ENCODE peak calls at places on chromosomes 12 and 14, in eight cellular contexts. One of them, this sample, is unnamed. For H3K36me3, the result is how much of the 10 kb centered on the place peaks cover.

GRCh38 chr14:93002851-93003298 is 79.9 kb downstream of the CHGA start:
- DNase-seq in stomach: no peak
- DNase-seq in PC-3: no peak
- DNase-seq in spleen: no peak
- DNase-seq in body of pancreas: no peak
- DNase-seq in naive thymus-derived CD4-positive, alpha-beta T cell: no peak
- DNase-seq in Peyer's patch: no peak
- DNase-seq in HepG2: peak
- DNase-seq in this sample: no peak

GRCh38 chr14:74579447-74580274 is 32.4 kb downstream of the LTBP2 start:
- DNase-seq in HepG2: peak
- DNase-seq in stomach: no peak
- DNase-seq in naive thymus-derived CD4-positive, alpha-beta T cell: no peak
- DNase-seq in spleen: peak
- DNase-seq in Peyer's patch: no peak
- DNase-seq in body of pancreas: no peak
- DNase-seq in PC-3: peak
- DNase-seq in this sample: no peak

GRCh38 chr14:95497561-95498011 is 18.9 kb downstream of the SYNE3 start:
- DNase-seq in PC-3: no peak
- DNase-seq in HepG2: no peak
- DNase-seq in body of pancreas: no peak
- DNase-seq in naive thymus-derived CD4-positive, alpha-beta T cell: no peak
- DNase-seq in Peyer's patch: peak
- DNase-seq in spleen: peak
- DNase-seq in stomach: no peak
- DNase-seq in this sample: no peak

GRCh38 chr12:56332512-56333196 is 1.1 kb downstream of the PAN2 start:
- DNase-seq in naive thymus-derived CD4-positive, alpha-beta T cell: no peak
- DNase-seq in Peyer's patch: no peak
- DNase-seq in PC-3: no peak
- DNase-seq in spleen: peak
- DNase-seq in body of pancreas: no peak
- DNase-seq in stomach: no peak
- DNase-seq in HepG2: no peak
- DNase-seq in this sample: no peak

GRCh38 chr12:56337753-56338221 is 897 bp upstream of the IL23A start:
- DNase-seq in naive thymus-derived CD4-positive, alpha-beta T cell: no peak
- DNase-seq in Peyer's patch: no peak
- DNase-seq in body of pancreas: no peak
- DNase-seq in PC-3: no peak
- DNase-seq in HepG2: no peak
- DNase-seq in spleen: peak
- DNase-seq in stomach: no peak
- DNase-seq in this sample: no peak

GRCh38 chr12:124694846-124695497 is 127.6 kb upstream of the NCOR2 start:
- DNase-seq in HepG2: no peak
- DNase-seq in Peyer's patch: no peak
- DNase-seq in body of pancreas: no peak
- DNase-seq in spleen: no peak
- DNase-seq in naive thymus-derived CD4-positive, alpha-beta T cell: no peak
- DNase-seq in stomach: no peak
- DNase-seq in PC-3: no peak
- DNase-seq in this sample: no peak

GRCh38 chr14:54621686-54622085 is 54.8 kb downstream of the SAMD4A start:
- DNase-seq in spleen: no peak
- DNase-seq in HepG2: no peak
- DNase-seq in PC-3: peak
- DNase-seq in stomach: no peak
- DNase-seq in naive thymus-derived CD4-positive, alpha-beta T cell: no peak
- DNase-seq in body of pancreas: no peak
- DNase-seq in Peyer's patch: no peak
- DNase-seq in this sample: no peak

GRCh38 chr12:27451416-27451815 is 4.9 kb downstream of the SMCO2 start:
- DNase-seq in Peyer's patch: no peak
- DNase-seq in stomach: no peak
- DNase-seq in naive thymus-derived CD4-positive, alpha-beta T cell: no peak
- DNase-seq in PC-3: no peak
- DNase-seq in body of pancreas: no peak
- DNase-seq in spleen: no peak
- DNase-seq in HepG2: no peak
- DNase-seq in this sample: no peak

GRCh38 chr14:23646648-23647549 is 10.7 kb downstream of the DHRS2 start:
- DNase-seq in body of pancreas: no peak
- DNase-seq in naive thymus-derived CD4-positive, alpha-beta T cell: no peak
- DNase-seq in stomach: no peak
- DNase-seq in PC-3: peak
- DNase-seq in HepG2: peak
- DNase-seq in Peyer's patch: no peak
- DNase-seq in spleen: no peak
- DNase-seq in this sample: no peak

GRCh38 chr14:39175445-39176262 is 600 bp downstream of the PNN start:
- DNase-seq in PC-3: peak
- DNase-seq in naive thymus-derived CD4-positive, alpha-beta T cell: no peak
- DNase-seq in HepG2: peak
- DNase-seq in stomach: no peak
- DNase-seq in spleen: peak
- DNase-seq in Peyer's patch: peak
- DNase-seq in body of pancreas: no peak
- DNase-seq in this sample: peak

GRCh38 chr14:72666610-72667009 is 227.3 kb downstream of the DPF3 start:
- DNase-seq in Peyer's patch: no peak
- DNase-seq in spleen: no peak
- DNase-seq in body of pancreas: no peak
- DNase-seq in naive thymus-derived CD4-positive, alpha-beta T cell: no peak
- DNase-seq in stomach: no peak
- DNase-seq in PC-3: peak
- DNase-seq in HepG2: no peak
- DNase-seq in this sample: no peak

GRCh38 chr12:913919-914718 is 35.4 kb downstream of the RAD52 start:
- DNase-seq in stomach: no peak
- DNase-seq in PC-3: peak
- DNase-seq in body of pancreas: no peak
- DNase-seq in Peyer's patch: no peak
- DNase-seq in naive thymus-derived CD4-positive, alpha-beta T cell: no peak
- DNase-seq in spleen: no peak
- DNase-seq in HepG2: no peak
- DNase-seq in this sample: no peak

GRCh38 chr12:911191-911826 is 38.2 kb downstream of the RAD52 start:
- DNase-seq in PC-3: no peak
- DNase-seq in spleen: no peak
- DNase-seq in Peyer's patch: no peak
- DNase-seq in stomach: no peak
- DNase-seq in HepG2: no peak
- DNase-seq in body of pancreas: no peak
- DNase-seq in naive thymus-derived CD4-positive, alpha-beta T cell: no peak
- DNase-seq in this sample: peak

GRCh38 chr12:915090-915489 is 34.4 kb downstream of the RAD52 start:
- DNase-seq in body of pancreas: no peak
- DNase-seq in Peyer's patch: no peak
- DNase-seq in spleen: no peak
- DNase-seq in HepG2: no peak
- DNase-seq in PC-3: peak
- DNase-seq in naive thymus-derived CD4-positive, alpha-beta T cell: no peak
- DNase-seq in stomach: no peak
- DNase-seq in this sample: no peak

GRCh38 chr12:910416-910815 is 39.1 kb downstream of the RAD52 start:
- DNase-seq in body of pancreas: no peak
- DNase-seq in stomach: no peak
- DNase-seq in spleen: no peak
- DNase-seq in naive thymus-derived CD4-positive, alpha-beta T cell: no peak
- DNase-seq in PC-3: no peak
- DNase-seq in Peyer's patch: no peak
- DNase-seq in HepG2: no peak
- DNase-seq in this sample: no peak

GRCh38 chr12:912466-913235 is 36.8 kb downstream of the RAD52 start:
- DNase-seq in Peyer's patch: no peak
- DNase-seq in spleen: no peak
- DNase-seq in body of pancreas: no peak
- DNase-seq in stomach: no peak
- DNase-seq in naive thymus-derived CD4-positive, alpha-beta T cell: no peak
- DNase-seq in PC-3: no peak
- DNase-seq in HepG2: no peak
- DNase-seq in this sample: no peak
- H3K36me3 ChIP-seq in Peyer's patch: half or more
- H3K36me3 ChIP-seq in spleen: half or more
- H3K36me3 ChIP-seq in body of pancreas: under half
- H3K36me3 ChIP-seq in stomach: half or more
- H3K36me3 ChIP-seq in naive thymus-derived CD4-positive, alpha-beta T cell: half or more
- H3K36me3 ChIP-seq in PC-3: under half
- H3K36me3 ChIP-seq in HepG2: under half
- H3K36me3 ChIP-seq in this sample: under half

DNA sequence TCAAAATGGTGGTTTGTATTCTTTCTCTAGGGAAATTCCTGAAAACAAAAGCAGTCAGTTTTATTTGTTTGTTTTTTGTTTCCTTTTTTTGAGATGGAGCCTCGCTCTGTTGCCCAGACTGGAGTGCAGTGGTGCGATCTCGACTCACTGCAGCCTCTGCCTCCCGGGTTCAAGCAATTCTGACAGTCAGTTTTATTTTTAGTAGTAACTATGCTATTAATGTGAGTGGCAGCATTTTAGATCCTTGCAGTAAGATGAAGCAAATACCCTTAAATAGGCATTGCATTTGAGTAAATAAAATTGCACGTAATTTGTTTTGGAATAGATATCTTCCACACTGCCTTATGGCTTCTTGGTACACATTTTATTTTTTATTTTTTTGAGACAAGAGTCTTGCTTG is 23.6 kb downstream of the YY1 start:
- DNase-seq in body of pancreas: no peak
- DNase-seq in stomach: no peak
- DNase-seq in PC-3: no peak
- DNase-seq in Peyer's patch: no peak
- DNase-seq in spleen: no peak
- DNase-seq in naive thymus-derived CD4-positive, alpha-beta T cell: no peak
- DNase-seq in HepG2: no peak
- DNase-seq in this sample: no peak
- H3K36me3 ChIP-seq in body of pancreas: under half
- H3K36me3 ChIP-seq in stomach: under half
- H3K36me3 ChIP-seq in PC-3: under half
- H3K36me3 ChIP-seq in Peyer's patch: under half
- H3K36me3 ChIP-seq in spleen: half or more
- H3K36me3 ChIP-seq in naive thymus-derived CD4-positive, alpha-beta T cell: under half
- H3K36me3 ChIP-seq in HepG2: under half
- H3K36me3 ChIP-seq in this sample: under half

GRCh38 chr14:76696361-76696760 is 64.9 kb upstream of the VASH1 start:
- DNase-seq in PC-3: no peak
- DNase-seq in spleen: no peak
- DNase-seq in HepG2: no peak
- DNase-seq in naive thymus-derived CD4-positive, alpha-beta T cell: no peak
- DNase-seq in Peyer's patch: no peak
- DNase-seq in stomach: no peak
- DNase-seq in body of pancreas: no peak
- DNase-seq in this sample: peak

GRCh38 chr14:76698191-76698590 is 63.1 kb upstream of the VASH1 start:
- DNase-seq in body of pancreas: no peak
- DNase-seq in PC-3: no peak
- DNase-seq in HepG2: no peak
- DNase-seq in Peyer's patch: no peak
- DNase-seq in spleen: no peak
- DNase-seq in stomach: no peak
- DNase-seq in naive thymus-derived CD4-positive, alpha-beta T cell: no peak
- DNase-seq in this sample: no peak

GRCh38 chr14:76696791-76697190 is 64.5 kb upstream of the VASH1 start:
- DNase-seq in naive thymus-derived CD4-positive, alpha-beta T cell: no peak
- DNase-seq in Peyer's patch: no peak
- DNase-seq in stomach: no peak
- DNase-seq in body of pancreas: no peak
- DNase-seq in PC-3: peak
- DNase-seq in spleen: no peak
- DNase-seq in HepG2: no peak
- DNase-seq in this sample: peak

GRCh38 chr14:76698631-76699030 is 62.6 kb upstream of the VASH1 start:
- DNase-seq in Peyer's patch: no peak
- DNase-seq in body of pancreas: no peak
- DNase-seq in naive thymus-derived CD4-positive, alpha-beta T cell: no peak
- DNase-seq in PC-3: no peak
- DNase-seq in stomach: no peak
- DNase-seq in HepG2: no peak
- DNase-seq in spleen: no peak
- DNase-seq in this sample: no peak

DNA sequence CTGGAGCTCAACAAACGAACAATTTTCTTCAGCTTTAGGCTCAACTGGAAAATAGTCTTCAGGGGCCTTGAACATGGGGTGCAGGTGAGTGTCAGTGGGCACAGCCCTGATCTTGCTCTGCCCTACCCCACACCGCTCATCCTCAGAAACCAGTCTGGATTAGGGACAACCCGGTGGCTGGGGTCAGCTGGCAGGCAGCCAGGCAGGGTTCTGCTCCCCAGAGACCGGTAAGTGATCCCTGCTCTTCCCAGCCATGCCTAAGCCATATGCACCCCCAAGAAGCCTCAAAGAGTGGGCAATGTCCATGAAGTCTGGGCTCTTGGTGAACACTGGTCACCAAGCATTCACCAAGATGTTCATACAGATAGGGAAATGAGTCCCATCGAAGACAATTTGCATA is 64.0 kb upstream of the VASH1 start:
- DNase-seq in stomach: no peak
- DNase-seq in body of pancreas: no peak
- DNase-seq in Peyer's patch: no peak
- DNase-seq in PC-3: no peak
- DNase-seq in HepG2: no peak
- DNase-seq in spleen: no peak
- DNase-seq in naive thymus-derived CD4-positive, alpha-beta T cell: no peak
- DNase-seq in this sample: peak
- H3K36me3 ChIP-seq in stomach: under half
- H3K36me3 ChIP-seq in body of pancreas: under half
- H3K36me3 ChIP-seq in Peyer's patch: under half
- H3K36me3 ChIP-seq in PC-3: under half
- H3K36me3 ChIP-seq in HepG2: under half
- H3K36me3 ChIP-seq in spleen: under half
- H3K36me3 ChIP-seq in naive thymus-derived CD4-positive, alpha-beta T cell: under half
- H3K36me3 ChIP-seq in this sample: under half

GRCh38 chr14:105141026-105141425 is 27.6 kb downstream of the JAG2 start:
- DNase-seq in HepG2: no peak
- DNase-seq in Peyer's patch: no peak
- DNase-seq in PC-3: no peak
- DNase-seq in body of pancreas: no peak
- DNase-seq in stomach: no peak
- DNase-seq in naive thymus-derived CD4-positive, alpha-beta T cell: no peak
- DNase-seq in spleen: peak
- DNase-seq in this sample: no peak
- H3K36me3 ChIP-seq in HepG2: under half
- H3K36me3 ChIP-seq in Peyer's patch: under half
- H3K36me3 ChIP-seq in PC-3: under half
- H3K36me3 ChIP-seq in body of pancreas: under half
- H3K36me3 ChIP-seq in stomach: under half
- H3K36me3 ChIP-seq in naive thymus-derived CD4-positive, alpha-beta T cell: under half
- H3K36me3 ChIP-seq in spleen: under half
- H3K36me3 ChIP-seq in this sample: under half

DNA sequence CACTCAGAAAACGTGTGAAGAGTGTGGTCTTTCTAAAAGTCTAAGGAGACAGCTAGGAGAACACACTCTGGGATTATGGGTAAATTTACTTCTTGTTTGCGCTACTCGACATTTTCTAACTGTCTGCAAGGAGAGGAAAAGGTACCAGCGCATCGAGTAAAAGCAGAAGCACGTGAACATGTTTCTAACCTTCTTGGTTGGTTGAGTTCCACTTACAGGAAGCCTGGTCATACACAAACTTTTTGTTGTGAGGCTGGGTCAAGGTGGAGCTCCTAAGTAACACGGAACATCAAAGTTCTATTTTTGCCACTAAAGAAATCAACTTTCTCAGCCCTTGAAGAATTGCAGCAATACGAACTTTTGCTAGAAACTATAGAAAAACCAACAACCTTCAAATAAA is 20.0 kb downstream of the ANKLE2 start:
- DNase-seq in stomach: no peak
- DNase-seq in spleen: no peak
- DNase-seq in naive thymus-derived CD4-positive, alpha-beta T cell: no peak
- DNase-seq in body of pancreas: no peak
- DNase-seq in HepG2: no peak
- DNase-seq in PC-3: no peak
- DNase-seq in Peyer's patch: no peak
- DNase-seq in this sample: no peak
- H3K36me3 ChIP-seq in stomach: half or more
- H3K36me3 ChIP-seq in spleen: half or more
- H3K36me3 ChIP-seq in naive thymus-derived CD4-positive, alpha-beta T cell: half or more
- H3K36me3 ChIP-seq in body of pancreas: under half
- H3K36me3 ChIP-seq in HepG2: under half
- H3K36me3 ChIP-seq in PC-3: half or more
- H3K36me3 ChIP-seq in Peyer's patch: half or more
- H3K36me3 ChIP-seq in this sample: under half